ENCODE peak calls at places on chromosomes 4 and X, in nine cellular contexts. I is CD4-positive, CD25-positive, alpha-beta regulatory T cell; F is right cardiac atrium; U is gastrocnemius medialis; R is mammary epithelial cell; E is colonic mucosa; Z is lung; G is CD8-positive, alpha-beta T cell; C is mesenchymal stem cell. H is an unnamed sample. For H3K27me3, the result is how much of the 10 kb centered on the place peaks cover.

GRCh38 chrX:153708415-153708814 is 15.8 kb downstream of the BCAP31 start:
- DNase-seq in I (no peak), F (peak), U (peak), R (peak), E (peak), Z (peak), G (no peak), C (peak), H (peak)

GRCh38 chrX:76454456-76454927 is 27.0 kb downstream of the MAGEE1 start:
- DNase-seq in I (no peak), F (no peak), U (no peak), R (peak), E (no peak), Z (no peak), G (no peak), C (peak), H (no peak)

GRCh38 chr4:70651864-70652506 is 14.3 kb downstream of the JCHAIN start:
- DNase-seq in I (no peak), F (no peak), U (no peak), R (peak), E (no peak), Z (no peak), G (no peak), C (peak), H (no peak)

GRCh38 chr4:68291256-68291655 is 45.8 kb upstream of the TMPRSS11B start:
- DNase-seq in I (no peak), F (no peak), U (no peak), R (no peak), E (no peak), Z (no peak), G (no peak), C (no peak), H (no peak)

GRCh38 chr4:99381588-99382175 is 29.1 kb upstream of the ADH1C start:
- DNase-seq in I (no peak), F (no peak), U (no peak), R (no peak), E (no peak), Z (no peak), G (no peak), C (no peak), H (no peak)

GRCh38 chrX:103513476-103514108 is 5.7 kb downstream of the RAB40A start:
- DNase-seq in I (no peak), F (no peak), U (no peak), R (peak), E (no peak), Z (no peak), G (no peak), C (no peak), H (no peak)

GRCh38 chr4:95729596-95729995 is 110.3 kb upstream of the PDHA2 start:
- DNase-seq in I (no peak), F (no peak), U (no peak), R (no peak), E (no peak), Z (no peak), G (no peak), C (no peak), H (no peak)

GRCh38 chrX:22800806-22801205 is 199.0 kb upstream of the DDX53 start:
- DNase-seq in I (no peak), F (no peak), U (no peak), R (no peak), E (no peak), Z (no peak), G (no peak), C (no peak), H (no peak)

GRCh38 chr4:166282081-166282770 is 409.2 kb downstream of the TLL1 start:
- DNase-seq in I (no peak), F (no peak), U (no peak), R (peak), E (no peak), Z (no peak), G (no peak), C (no peak), H (no peak)

GRCh38 chrX:154505726-154506125 is 10.3 kb downstream of the FAM3A start:
- DNase-seq in I (no peak), F (no peak), U (no peak), R (peak), E (no peak), Z (no peak), G (no peak), C (peak), H (no peak)

GRCh38 chr4:53374777-53375258 is 2.6 kb upstream of the FIP1L1 start:
- DNase-seq in I (no peak), F (no peak), U (no peak), R (no peak), E (no peak), Z (no peak), G (no peak), C (no peak), H (no peak)

GRCh38 chrX:9144643-9145290 is 110.8 kb upstream of the FAM9B start:
- DNase-seq in I (no peak), F (no peak), U (no peak), R (no peak), E (no peak), Z (no peak), G (no peak), C (peak), H (no peak)

GRCh38 chr4:95318483-95318882 is 230.3 kb downstream of the UNC5C start:
- DNase-seq in I (no peak), F (no peak), U (no peak), R (peak), E (no peak), Z (no peak), G (no peak), C (no peak), H (no peak)

GRCh38 chr4:54091637-54092404 is 8.1 kb upstream of the GSX2 start:
- DNase-seq in I (peak), F (peak), U (peak), R (peak), E (peak), Z (peak), G (peak), C (peak), H (peak)

GRCh38 chr4:19298998-19299397 is 952.7 kb upstream of the SLIT2 start:
- DNase-seq in I (no peak), F (no peak), U (no peak), R (no peak), E (no peak), Z (no peak), G (no peak), C (peak), H (no peak)

GRCh38 chr4:123423819-123424218 is 27.2 kb downstream of the SPRY1 start:
- DNase-seq in I (no peak), F (no peak), U (no peak), R (no peak), E (no peak), Z (no peak), G (no peak), C (no peak), H (no peak)

GRCh38 chr4:139659735-139660424 is 5.7 kb upstream of the MGST2 start:
- DNase-seq in I (no peak), F (no peak), U (no peak), R (no peak), E (no peak), Z (no peak), G (no peak), C (no peak), H (no peak)

GRCh38 chr4:158015241-158015640 is 157.6 kb downstream of the GASK1B start:
- DNase-seq in I (no peak), F (no peak), U (no peak), R (peak), E (no peak), Z (no peak), G (no peak), C (peak), H (no peak)

GRCh38 chr4:33941854-33942253 is 2302.5 kb downstream of the ARAP2 start:
- DNase-seq in I (no peak), F (no peak), U (no peak), R (no peak), E (no peak), Z (no peak), G (no peak), C (no peak), H (no peak)

GRCh38 chrX:10401239-10401638 is 219.1 kb downstream of the MID1 start:
- DNase-seq in I (no peak), F (no peak), U (no peak), R (no peak), E (no peak), Z (no peak), G (no peak), C (no peak), H (no peak)

GRCh38 chr4:176342384-176342783 is 22.6 kb downstream of the SPCS3 start:
- DNase-seq in I (no peak), F (no peak), U (no peak), R (no peak), E (no peak), Z (no peak), G (no peak), C (no peak), H (no peak)

GRCh38 chr4:6571608-6572007 is 3.4 kb upstream of the MAN2B2 start:
- DNase-seq in I (no peak), F (peak), U (no peak), R (no peak), E (no peak), Z (no peak), G (no peak), C (no peak), H (no peak)

GRCh38 chrX:126580877-126581276 is 28.3 kb upstream of the DCAF12L1 start:
- DNase-seq in I (no peak), F (peak), U (no peak), R (no peak), E (no peak), Z (no peak), G (no peak), C (no peak), H (no peak)

GRCh38 chrX:46256875-46257274 is 288.3 kb downstream of the ZNF674 start:
- DNase-seq in I (no peak), F (no peak), U (no peak), R (no peak), E (no peak), Z (no peak), G (no peak), C (no peak), H (no peak)

GRCh38 chr4:81039351-81040174 is 9.1 kb downstream of the BMP3 start:
- DNase-seq in I (no peak), F (no peak), U (no peak), R (no peak), E (no peak), Z (peak), G (no peak), C (no peak), H (no peak)

GRCh38 chr4:48620093-48620492 is 130.0 kb downstream of the ZAR1 start:
- DNase-seq in I (no peak), F (no peak), U (no peak), R (no peak), E (no peak), Z (no peak), G (no peak), C (no peak), H (no peak)

GRCh38 chr4:121070696-121071639 is 1.4 kb downstream of the NDNF start:
- DNase-seq in I (no peak), F (peak), U (no peak), R (no peak), E (peak), Z (peak), G (no peak), C (peak), H (peak)

GRCh38 chrX:630007-630921 is at the start of gene SHOX:
- DNase-seq in I (no peak), F (no peak), U (peak), R (no peak), E (no peak), Z (no peak), G (peak), C (no peak), H (no peak)
- H3K27me3 ChIP-seq in I (under half), F (under half), U (half or more), R (under half), E (half or more), Z (under half), G (under half), C (half or more), H (under half)

DNA sequence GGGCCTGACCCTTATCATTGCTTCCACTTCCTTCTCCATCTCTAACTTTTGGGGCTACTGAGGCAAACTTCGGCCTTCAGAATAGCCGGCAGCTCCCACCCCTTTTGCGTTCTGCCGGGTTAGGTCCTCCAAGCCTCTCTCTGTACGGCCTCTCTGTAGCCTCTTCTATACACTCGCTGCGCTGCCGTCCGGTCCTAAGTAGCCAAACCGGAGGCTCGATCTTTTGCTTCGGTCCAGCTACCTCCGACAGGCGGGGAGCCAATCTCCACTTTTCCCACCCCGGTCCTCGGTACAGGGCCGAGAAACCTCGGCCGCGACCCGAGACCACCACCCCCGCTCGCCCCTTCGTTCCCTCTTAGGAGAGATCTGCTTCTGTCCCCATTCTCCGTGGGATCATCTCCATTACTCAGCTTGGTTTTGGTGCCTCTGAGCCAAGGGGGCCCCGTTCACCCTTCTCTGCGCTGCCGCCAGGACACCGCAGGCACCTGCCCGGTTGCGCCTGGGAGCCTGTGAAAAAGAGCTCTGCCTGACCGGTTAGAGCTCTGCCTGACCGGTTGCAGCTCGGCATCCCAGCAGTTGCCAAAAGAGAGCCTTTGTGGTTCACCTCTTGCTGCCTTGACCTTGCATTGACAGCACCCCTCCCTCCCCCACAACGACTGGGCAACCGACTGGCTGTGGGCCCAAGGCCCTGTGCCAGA is 1.0 kb upstream of the HTR2C start:
- DNase-seq in I (no peak), F (no peak), U (no peak), R (no peak), E (no peak), Z (no peak), G (no peak), C (no peak), H (no peak)
- H3K27me3 ChIP-seq in I (under half), F (under half), U (half or more), R (under half), E (half or more), Z (under half), G (under half), C (under half), H (under half)

GRCh38 chrX:75132672-75133071 is 23.4 kb downstream of the ABCB7 start:
- DNase-seq in I (no peak), F (no peak), U (no peak), R (no peak), E (no peak), Z (no peak), G (no peak), C (no peak), H (no peak)
- H3K27me3 ChIP-seq in I (under half), F (under half), U (under half), R (under half), E (under half), Z (under half), G (under half), C (under half), H (under half)

GRCh38 chr4:188143731-188144130 is 4.5 kb downstream of the TRIML1 start:
- DNase-seq in I (no peak), F (no peak), U (no peak), R (peak), E (no peak), Z (no peak), G (no peak), C (no peak), H (no peak)
- H3K27me3 ChIP-seq in I (under half), F (under half), U (under half), R (under half), E (under half), Z (under half), G (under half), C (under half), H (under half)